ENCODE peak calls at places on chromosome 12, in eight cellular contexts. X is LoVo, J is fibroblast of mammary gland, I is midbrain, R is endothelial cell, E is A172, F is GM10248, G is foreskin melanocyte. C is an unnamed sample.

GRCh38 chr12:50103767-50104321 is at the start of gene GPD1:
- DNase-seq in F (no peak), R (no peak), X (peak; percentile 65), E (peak; percentile 15), I (peak; percentile 72), G (no peak), J (peak; percentile 28), C (peak; percentile 79)

GRCh38 chr12:124515981-124516380 is 51.4 kb downstream of the NCOR2 start:
- DNase-seq in J (no peak), I (no peak), R (no peak), F (no peak), E (no peak), G (no peak), X (no peak), C (no peak)

GRCh38 chr12:49019435-49020317 is 1.1 kb upstream of the PRKAG1 start:
- DNase-seq in I (no peak), G (no peak), E (peak; percentile 35), X (peak; percentile 59), R (peak; percentile 52), J (peak; percentile 59), F (peak; percentile 70), C (peak; percentile 46)

GRCh38 chr12:321606-322326 is 59.1 kb upstream of the SLC6A13 start:
- DNase-seq in J (peak; percentile 15), X (no peak), F (no peak), G (no peak), R (no peak), E (no peak), I (peak; percentile 9), C (peak; percentile 71)

GRCh38 chr12:47164730-47165439 is 85.1 kb upstream of the AMIGO2 start:
- DNase-seq in G (no peak), F (no peak), I (no peak), E (no peak), J (peak; percentile 75), X (no peak), R (no peak), C (peak; percentile 26)

GRCh38 chr12:124646385-124647230 is 79.2 kb upstream of the NCOR2 start:
- DNase-seq in R (no peak), J (no peak), F (peak; percentile 61), X (no peak), G (no peak), I (no peak), E (no peak), C (no peak)

GRCh38 chr12:52221912-52222457 is 11.1 kb upstream of the KRT7 start:
- DNase-seq in I (no peak), J (peak; percentile 44), F (no peak), G (peak; percentile 41), R (peak; percentile 81), X (peak; percentile 62), E (peak; percentile 88), C (no peak)

GRCh38 chr12:9798008-9798619 is 29.2 kb upstream of the KLRF1 start:
- DNase-seq in E (peak; percentile 39), F (peak; percentile 41), J (peak; percentile 39), I (no peak), R (peak; percentile 54), G (no peak), X (peak; percentile 19), C (peak; percentile 36)

GRCh38 chr12:754871-755562 is 2.6 kb downstream of the WNK1 start:
- DNase-seq in J (peak; percentile 81), E (peak; percentile 50), X (peak; percentile 52), R (no peak), F (peak; percentile 57), G (peak; percentile 46), I (no peak), C (peak; percentile 48)

GRCh38 chr12:89454080-89454848 is 70.3 kb downstream of the GALNT4 start:
- DNase-seq in F (no peak), E (no peak), I (no peak), G (no peak), X (no peak), J (peak; percentile 63), R (peak; percentile 11), C (peak; percentile 79)

GRCh38 chr12:53212931-53213330 is 5.9 kb upstream of the ITGB7 start:
- DNase-seq in I (no peak), F (no peak), X (no peak), G (no peak), E (no peak), R (no peak), J (peak; percentile 27), C (no peak)